ENCODE peak calls at places on chromosomes 16 and 17, in four cellular contexts. P is HCT116; I is stimulated activated CD8-positive, alpha-beta memory T cell treated with anti-CD3 and anti-CD28 coated beads, Interleukin-12 subunit alpha, Interleukin-12 subunit beta, amount 100 ng/mL, for 1 hour; M is fibroblast of gingiva. K is an unnamed sample.

GRCh38 chr17:63665527-63666214 is 34.3 kb downstream of the LIMD2 start:
- DNase-seq in M (no peak), P (no peak), I (no peak), K (peak)

GRCh38 chr17:3029213-3029913 is 34.0 kb downstream of the OR1D5 start:
- DNase-seq in M (no peak), I (no peak), P (no peak), K (no peak)

GRCh38 chr16:54070944-54071343 is 215.6 kb downstream of the IRX3 start:
- DNase-seq in M (no peak), P (no peak), I (no peak), K (no peak)

GRCh38 chr17:45261577-45262515 is at the start of gene SPATA32:
- DNase-seq in M (no peak), P (no peak), I (peak), K (peak)

GRCh38 chr17:79295307-79295706 is 220.7 kb downstream of the ENGASE start:
- DNase-seq in P (no peak), I (no peak), M (no peak), K (no peak)

GRCh38 chr17:49472527-49472926 is 22.6 kb upstream of the NGFR start:
- DNase-seq in M (no peak), P (no peak), I (no peak), K (no peak)

GRCh38 chr17:58755577-58756245 is at the start of gene PPM1E:
- DNase-seq in P (no peak), I (peak), M (peak), K (no peak)

GRCh38 chr16:69100046-69100765 is 5.2 kb upstream of the HAS3 start:
- DNase-seq in M (no peak), I (no peak), P (no peak), K (no peak)

GRCh38 chr17:73340093-73340596 is 28.3 kb upstream of the CDC42EP4 start:
- DNase-seq in M (peak), P (peak), I (no peak), K (no peak)

GRCh38 chr17:67833946-67834631 is 8.8 kb downstream of the BPTF start:
- DNase-seq in M (no peak), P (no peak), I (no peak), K (no peak)